ENCODE peak calls at places on chromosomes 7 and 10, in seven cellular contexts. P is KBM-7; N is foreskin fibroblast; Q is T-helper 9 cell; X is activated CD4-positive, alpha-beta memory T cell treated with anti-CD3 and anti-CD28 coated beads for 36 hours; J is stimulated activated CD8-positive, alpha-beta memory T cell treated with anti-CD3 and anti-CD28 coated beads, Interleukin-4, amount 100 ng/mL, for 4 hours; G is activated CD8-positive, alpha-beta memory T cell treated with anti-CD3 and anti-CD28 coated beads, Interleukin-2, amount 10 ng/mL, durations not matched to agents 7 days and 5 days. Y is an unnamed sample.
A peak's percentile ranks its signal among the peaks of the same experiment; 100 is the strongest.

GRCh38 chr7:16046045-16046444 is 359.6 kb upstream of the MEOX2 start:
- DNase-seq in Q (no peak), J (no peak), P (no peak), X (no peak), N (peak; percentile 82), G (no peak), Y (no peak)

GRCh38 chr7:128148676-128149075 is 92.4 kb upstream of the LEP start:
- DNase-seq in J (no peak), P (no peak), Q (no peak), G (no peak), X (no peak), N (no peak), Y (no peak)

GRCh38 chr7:8125680-8126444 is 136.1 kb downstream of the ICA1 start:
- DNase-seq in J (peak; percentile 40), N (no peak), X (peak; percentile 89), G (peak; percentile 92), P (peak; percentile 70), Q (peak; percentile 64), Y (peak; percentile 86)

GRCh38 chr10:103584216-103585010 is 90.9 kb downstream of the NEURL1 start:
- DNase-seq in X (peak; percentile 79), P (peak; percentile 41), N (peak; percentile 80), Q (peak; percentile 57), J (peak; percentile 13), G (peak; percentile 83), Y (peak; percentile 61)

GRCh38 chr7:133829336-133829897 is 297.7 kb upstream of the LRGUK start:
- DNase-seq in X (no peak), Q (no peak), N (peak; percentile 16), J (no peak), G (no peak), P (no peak), Y (no peak)

GRCh38 chr10:80598084-80598798 is 60.5 kb downstream of the SH2D4B start:
- DNase-seq in X (no peak), P (no peak), J (no peak), N (no peak), G (no peak), Q (no peak), Y (no peak)

GRCh38 chr10:6583447-6583846 is 3.4 kb upstream of the PRKCQ start:
- DNase-seq in X (peak; percentile 88), G (peak; percentile 91), P (no peak), Q (no peak), J (peak; percentile 73), N (no peak), Y (peak; percentile 70)

GRCh38 chr7:2266911-2267310 is 24.9 kb downstream of the NUDT1 start:
- DNase-seq in G (no peak), J (no peak), X (no peak), Q (no peak), P (no peak), N (peak; percentile 91), Y (no peak)

GRCh38 chr10:11527700-11528255 is 83.7 kb downstream of the USP6NL start:
- DNase-seq in P (no peak), N (no peak), G (no peak), X (no peak), J (no peak), Q (no peak), Y (no peak)

GRCh38 chr10:3048114-3049019 is 19.0 kb upstream of the PFKP start:
- DNase-seq in N (peak; percentile 45), Q (no peak), X (no peak), P (no peak), G (no peak), J (no peak), Y (no peak)

GRCh38 chr7:116552616-116553015 is 27.8 kb downstream of the CAV1 start:
- DNase-seq in X (no peak), P (no peak), J (no peak), Q (no peak), G (no peak), N (peak; percentile 60), Y (no peak)

GRCh38 chr7:38284553-38284952 is 11.1 kb upstream of the TARP start:
- DNase-seq in J (no peak), X (no peak), N (no peak), P (peak; percentile 70), G (no peak), Q (no peak), Y (no peak)

GRCh38 chr10:110694263-110694662 is 50.1 kb downstream of the RBM20 start:
- DNase-seq in Q (no peak), P (no peak), J (no peak), X (no peak), N (no peak), G (no peak), Y (no peak)

GRCh38 chr10:126459878-126460481 is 71.7 kb upstream of the ADAM12 start:
- DNase-seq in P (no peak), G (no peak), Q (no peak), N (peak; percentile 96), J (no peak), X (no peak), Y (no peak)

Y was measured in central memory CD4-positive, alpha-beta T cell.